ENCODE peak calls at places on chromosomes 16 and 17, in seven cellular contexts. D, H, M, G, W, I and U are unnamed samples. For H3K4me1 and H3K9me3, the result is how much of the 10 kb centered on the place peaks cover.

GRCh38 chr17:58232707-58233156 is 5.7 kb upstream of the LPO start:
- DNase-seq in M (no peak), G (peak), D (peak), I (no peak), H (no peak), W (peak), U (peak)

GRCh38 chr16:88437367-88437964 is 15.6 kb upstream of the ZFPM1 start:
- DNase-seq in D (peak), M (peak), G (peak), W (peak), H (no peak), I (peak), U (no peak)

GRCh38 chr17:78342438-78343098 is 17.3 kb downstream of the SOCS3 start:
- DNase-seq in I (no peak), D (peak), M (peak), W (peak), G (peak), H (no peak), U (peak)

GRCh38 chr16:68190099-68190498 is 45.8 kb downstream of the ESRP2 start:
- DNase-seq in I (no peak), D (no peak), M (no peak), G (no peak), W (peak), H (no peak), U (no peak)

GRCh38 chr17:50603340-50603739 is 31.3 kb upstream of the ABCC3 start:
- DNase-seq in D (no peak), I (peak), G (no peak), H (no peak), W (peak), M (peak), U (no peak)

GRCh38 chr17:40072481-40073346 is 9.9 kb downstream of the THRA start:
- DNase-seq in G (no peak), W (peak), I (no peak), H (no peak), M (no peak), D (peak), U (no peak)

GRCh38 chr17:31416503-31416923 is 25.0 kb downstream of the RAB11FIP4 start:
- DNase-seq in W (no peak), H (peak), D (no peak), I (no peak), M (no peak), G (peak), U (no peak)

GRCh38 chr16:70611785-70612303 is 34.5 kb upstream of the IL34 start:
- DNase-seq in I (no peak), D (no peak), M (no peak), H (no peak), W (no peak), G (no peak), U (no peak)

GRCh38 chr17:34398990-34399389 is 36.0 kb upstream of the CCL1 start:
- DNase-seq in G (no peak), I (peak), W (no peak), H (no peak), M (no peak), D (no peak), U (no peak)

GRCh38 chr17:72351884-72352346 is 231.1 kb downstream of the SOX9 start:
- DNase-seq in I (no peak), H (no peak), M (no peak), W (no peak), G (no peak), D (no peak), U (no peak)

GRCh38 chr17:36918260-36918691 is 19.0 kb upstream of the LHX1 start:
- DNase-seq in I (no peak), M (no peak), W (peak), H (no peak), D (no peak), G (no peak), U (peak)

GRCh38 chr17:33056392-33057146 is 64.9 kb downstream of the SPACA3 start:
- DNase-seq in W (no peak), H (no peak), I (no peak), G (no peak), M (no peak), D (peak), U (no peak)

GRCh38 chr17:50908860-50909764 is 43.0 kb upstream of the TOB1 start:
- DNase-seq in H (no peak), G (no peak), M (no peak), D (no peak), W (no peak), I (no peak), U (no peak)

GRCh38 chr16:35391328-35391727 is 1931.9 kb downstream of the TP53TG3F start:
- DNase-seq in I (peak), M (no peak), H (no peak), W (peak), G (peak), D (peak), U (no peak)

GRCh38 chr17:67742025-67742424 is 24.3 kb downstream of the NOL11 start:
- DNase-seq in M (no peak), H (no peak), D (no peak), W (no peak), I (peak), G (no peak), U (no peak)

GRCh38 chr16:27903046-27903655 is 160.4 kb downstream of the GSG1L start:
- DNase-seq in D (no peak), I (no peak), G (no peak), H (no peak), M (no peak), W (no peak), U (no peak)

GRCh38 chr17:71023631-71024030 is 854.3 kb downstream of the KCNJ2 start:
- DNase-seq in M (no peak), H (no peak), G (peak), D (peak), W (no peak), I (no peak), U (peak)

GRCh38 chr16:57094911-57095310 is 2.5 kb downstream of the CPNE2 start:
- DNase-seq in H (no peak), M (no peak), I (no peak), D (no peak), W (no peak), G (no peak), U (no peak)

GRCh38 chr16:57096192-57096591 is 3.8 kb downstream of the CPNE2 start:
- DNase-seq in W (no peak), G (no peak), D (no peak), M (no peak), I (no peak), H (no peak), U (no peak)

GRCh38 chr16:57098188-57098841 is 5.9 kb downstream of the CPNE2 start:
- DNase-seq in W (no peak), G (no peak), H (no peak), I (peak), D (no peak), M (no peak), U (no peak)

GRCh38 chr16:57093845-57094564 is 1.6 kb downstream of the CPNE2 start:
- DNase-seq in H (no peak), I (no peak), D (peak), W (no peak), M (no peak), G (no peak), U (no peak)

DNA sequence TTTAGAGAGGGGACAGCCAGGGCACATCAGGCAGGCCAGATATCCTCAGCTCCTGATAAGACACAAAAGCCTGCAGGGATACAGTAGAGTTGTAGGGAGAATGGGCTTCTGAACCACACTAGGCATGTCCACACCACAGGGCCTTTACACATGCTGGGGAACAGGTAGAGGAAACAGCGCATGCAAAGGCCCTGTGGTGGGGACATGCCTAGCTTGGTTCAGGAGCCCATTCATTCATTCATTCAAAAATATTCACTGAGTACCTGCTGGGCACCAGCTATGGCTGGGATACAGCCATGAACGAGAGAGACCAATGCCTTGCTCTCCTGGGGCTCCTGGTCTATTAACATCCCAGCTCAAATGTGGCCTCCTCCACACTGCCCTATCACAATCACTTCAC is 4.4 kb downstream of the CPNE2 start:
- DNase-seq in W (no peak), G (no peak), I (no peak), D (no peak), H (no peak), M (no peak), U (no peak)
- H3K4me1 ChIP-seq in W (under half), G (under half), I (under half), D (under half), H (under half), M (under half), U (under half)

DNA sequence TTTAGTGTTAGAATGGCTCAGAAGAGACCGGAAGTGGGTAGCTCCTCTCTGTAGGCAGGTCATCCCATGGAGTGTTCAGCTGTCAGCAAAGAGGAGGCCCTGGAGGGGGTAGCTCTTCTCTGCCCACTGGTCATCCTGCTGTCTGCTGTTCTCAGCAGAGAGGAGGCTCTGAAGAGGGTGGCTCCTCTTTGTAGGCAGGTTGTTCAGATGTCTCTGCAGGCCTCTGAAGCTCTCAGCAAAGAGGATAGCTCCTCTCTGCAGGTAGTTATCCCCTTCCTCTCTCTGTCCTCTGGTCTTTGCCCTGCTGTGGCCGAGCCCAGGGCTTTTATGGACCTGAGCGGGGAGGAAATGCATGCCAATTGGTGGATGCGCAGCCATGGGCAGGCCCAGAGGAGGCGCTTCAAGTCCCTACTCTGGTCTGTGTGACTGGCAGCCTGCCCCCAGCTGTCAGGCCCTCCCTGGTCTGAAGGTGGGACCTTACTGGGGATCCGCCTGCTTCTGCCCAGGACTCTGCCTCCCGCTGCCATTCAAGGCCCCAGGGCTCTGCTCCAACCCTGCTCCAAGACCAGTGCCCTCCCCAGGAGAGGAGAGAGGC is 32.5 kb upstream of the FA2H start:
- DNase-seq in G (no peak), H (no peak), I (no peak), W (no peak), M (no peak), D (no peak), U (no peak)
- H3K9me3 ChIP-seq in G (under half), H (under half), I (under half), W (under half), M (under half), D (under half), U (under half)

DNA sequence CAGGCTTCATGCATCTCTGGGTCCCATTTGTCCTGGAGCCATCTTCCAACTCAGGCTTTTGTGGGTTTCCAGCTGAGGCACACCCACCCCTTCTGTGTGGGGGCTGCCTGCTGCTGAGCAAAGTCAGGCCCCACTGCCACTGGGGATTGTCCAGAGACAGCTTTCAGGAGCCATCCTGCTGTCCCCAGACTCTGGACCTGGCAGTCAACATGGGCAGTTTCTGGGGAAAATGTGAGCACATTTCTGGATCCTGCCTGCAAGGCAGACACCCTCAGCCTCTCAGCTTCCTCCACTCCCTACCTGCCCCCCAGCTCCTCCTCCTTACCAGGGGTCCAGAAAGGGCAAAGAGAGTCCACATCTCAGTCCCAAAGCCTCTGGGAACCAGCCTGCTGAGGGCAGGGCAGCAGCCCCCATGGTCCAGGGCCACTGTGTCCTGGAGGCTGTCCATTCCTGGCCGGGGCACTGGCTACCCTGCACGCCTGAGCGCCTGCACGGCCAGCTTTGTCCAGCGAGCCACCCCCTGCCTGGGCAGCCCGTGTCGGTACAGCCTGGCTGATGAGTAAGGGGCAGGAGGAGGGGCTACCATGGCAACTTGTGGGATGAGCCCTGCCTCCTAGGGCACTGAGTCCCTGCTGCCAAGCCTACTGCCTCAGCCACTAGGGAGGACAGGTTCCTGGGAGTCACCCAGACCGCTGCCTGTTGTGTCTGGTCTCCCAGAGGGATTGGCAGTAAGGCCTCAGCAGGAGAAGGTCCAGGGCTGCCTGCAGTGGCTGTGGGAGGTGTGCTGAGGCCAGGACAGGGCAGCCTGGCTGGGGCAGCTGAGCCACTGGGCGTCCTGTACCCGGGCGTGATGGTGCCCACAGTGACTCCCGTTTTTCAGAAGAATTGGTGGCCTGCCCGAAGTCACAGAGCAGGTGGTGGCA is at the start of gene SLC47A2:
- DNase-seq in G (no peak), M (no peak), D (peak), H (no peak), W (no peak), I (no peak), U (no peak)
- H3K4me2 ChIP-seq in G (no peak), M (no peak), D (no peak), H (no peak), W (no peak), I (no peak), U (no peak)

DNA sequence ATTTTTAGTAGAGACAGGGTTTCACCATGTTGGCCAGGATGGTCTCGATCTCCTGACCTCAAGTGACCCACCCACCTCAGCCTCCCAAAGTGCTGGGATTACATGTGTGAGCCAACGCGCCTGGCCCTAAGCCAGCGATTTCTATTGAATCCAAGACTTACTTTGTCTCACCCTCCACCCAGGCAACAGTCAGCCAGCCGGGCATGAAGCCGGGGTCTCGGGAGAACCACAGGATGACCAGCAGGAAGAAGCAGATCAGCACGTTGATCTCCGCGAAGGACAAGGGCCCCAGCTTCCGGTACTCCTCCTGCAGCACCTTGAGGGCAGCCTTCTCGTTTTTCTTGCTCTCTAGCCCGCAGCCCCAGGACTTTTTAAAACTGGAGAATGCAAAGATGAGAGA is 17.6 kb downstream of the SLC13A5 start:
- DNase-seq in H (no peak), W (no peak), G (no peak), I (no peak), D (no peak), M (no peak), U (peak)
- H3K4me1 ChIP-seq in H (under half), W (under half), G (under half), I (under half), D (under half), M (under half), U (under half)

GRCh38 chr17:16552637-16553045 is 16.4 kb downstream of the ZNF287 start:
- DNase-seq in W (no peak), G (peak), H (no peak), D (no peak), I (no peak), M (no peak), U (no peak)

DNA sequence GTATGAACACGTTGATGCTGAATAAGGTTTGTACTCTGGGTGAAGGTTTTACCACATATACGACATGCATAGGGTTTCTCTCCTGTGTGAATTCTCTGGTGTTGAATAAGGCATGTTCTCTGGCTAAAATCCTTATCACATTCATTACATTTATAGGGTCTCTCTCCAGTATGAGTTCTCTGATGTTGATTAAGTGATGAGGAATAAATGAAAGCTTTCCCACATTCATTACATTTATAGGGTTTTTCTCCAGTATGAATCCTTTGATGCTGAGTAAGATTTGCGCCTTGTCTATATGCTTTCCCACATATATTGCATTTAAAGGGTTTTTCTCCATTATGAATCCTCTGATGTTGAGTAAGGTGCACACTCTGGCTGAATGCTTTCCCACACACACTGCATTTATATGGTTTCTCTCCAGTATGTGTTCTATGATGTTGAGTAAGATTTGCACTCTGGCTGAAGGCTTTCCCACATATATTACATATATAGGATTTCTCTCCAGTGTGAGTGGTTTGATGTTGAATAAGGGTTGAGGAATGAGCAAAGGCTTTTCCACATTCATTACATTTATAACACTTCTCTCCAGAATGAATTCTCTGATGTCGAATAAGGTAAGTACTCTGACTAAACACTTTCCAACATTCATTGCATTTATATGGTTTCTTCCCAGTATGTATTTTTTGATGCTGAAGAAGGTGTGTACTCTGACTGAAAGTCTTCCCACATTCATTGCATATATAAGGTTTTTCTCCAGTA is 16.9 kb downstream of the ZNF287 start:
- DNase-seq in I (no peak), G (peak), W (no peak), M (no peak), D (no peak), H (no peak), U (no peak)
- H3K9me3 ChIP-seq in I (half or more), G (under half), W (under half), M (half or more), D (half or more), H (under half), U (half or more)